ENCODE peak calls at places on chromosomes 2 and 18, in four cellular contexts. K is body of pancreas, R is Caco-2, D is OCI-LY7. C is an unnamed sample.

GRCh38 chr2:100256416-100256815 is 65.9 kb downstream of the LONRF2 start:
- DNase-seq in D (no peak), K (no peak), R (no peak), C (no peak)

GRCh38 chr2:191710411-191710900 is 32.5 kb downstream of the NABP1 start:
- DNase-seq in K (no peak), R (no peak), D (no peak), C (no peak)

GRCh38 chr18:44098551-44099098 is 582.1 kb upstream of the SETBP1 start:
- DNase-seq in R (peak; percentile 1), K (no peak), D (no peak), C (no peak)

GRCh38 chr2:73290049-73290839 is 3.1 kb downstream of the EGR4 start:
- DNase-seq in D (peak; percentile 75), K (peak; percentile 44), R (peak; percentile 74), C (no peak)

GRCh38 chr18:13493071-13493470 is 233.3 kb downstream of the FAM210A start:
- DNase-seq in K (no peak), R (no peak), D (no peak), C (no peak)

GRCh38 chr2:180456811-180457210 is 449.7 kb upstream of the CWC22 start:
- DNase-seq in K (no peak), D (no peak), R (no peak), C (no peak)

GRCh38 chr2:174003635-174004310 is 38.6 kb upstream of the SP3 start:
- DNase-seq in K (peak; percentile 69), D (no peak), R (peak; percentile 92), C (no peak)

GRCh38 chr2:128645631-128646030 is 327.0 kb upstream of the HS6ST1 start:
- DNase-seq in K (no peak), R (no peak), D (no peak), C (peak; percentile 48)

GRCh38 chr2:241035142-241035817 is 36.9 kb downstream of the SNED1 start:
- DNase-seq in K (no peak), D (no peak), R (no peak), C (no peak)

GRCh38 chr2:112493048-112493447 is 11.1 kb downstream of the TTL start:
- DNase-seq in K (no peak), R (no peak), D (no peak), C (no peak)

GRCh38 chr18:56389190-56389589 is 249.2 kb downstream of the TXNL1 start:
- DNase-seq in K (no peak), R (no peak), D (no peak), C (no peak)

GRCh38 chr2:39379643-39380524 is 57.2 kb downstream of the MAP4K3 start:
- DNase-seq in K (no peak), R (peak; percentile 43), D (peak; percentile 65), C (no peak)

GRCh38 chr18:63119647-63120046 is 199.9 kb downstream of the BCL2 start:
- DNase-seq in K (no peak), R (peak; percentile 40), D (no peak), C (no peak)

GRCh38 chr2:157769866-157770265 is 106.3 kb downstream of the ACVR1 start:
- DNase-seq in D (no peak), R (no peak), K (no peak), C (no peak)

DNA sequence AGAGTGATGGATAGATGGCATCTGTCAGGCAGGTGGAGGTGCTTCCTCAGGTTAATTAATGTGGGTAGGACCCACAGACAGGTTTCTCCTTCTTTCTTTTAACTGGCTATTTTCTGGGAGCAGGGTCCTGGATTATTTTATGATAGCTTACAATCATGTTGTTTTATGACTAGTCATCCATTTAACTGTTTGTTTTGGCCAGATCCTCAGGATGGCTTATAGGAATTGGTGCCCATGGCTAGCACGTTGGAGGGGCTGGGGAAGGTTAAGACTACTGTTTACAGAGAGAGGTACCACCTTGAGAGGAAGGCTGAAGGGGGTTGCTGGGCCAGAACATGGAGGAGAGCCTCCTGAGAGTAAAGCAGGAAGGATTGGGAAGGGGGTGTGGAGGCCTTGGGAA is 78.0 kb upstream of the MGAT5 start:
- DNase-seq in K (no peak), D (no peak), R (no peak), C (no peak)
- H3K4me1 ChIP-seq in K (peaks cover 54% of the 10 kb centered on the region), D (peaks cover 13% of the 10 kb centered on the region), R (no peaks in the 10 kb centered on the region), C (no peaks in the 10 kb centered on the region)

GRCh38 chr2:102027703-102028059 is 35.9 kb downstream of the IL1R2 start:
- DNase-seq in R (no peak), D (no peak), K (no peak), C (no peak)
- H3K4me1 ChIP-seq in R (peaks cover 5% of the 10 kb centered on the region), D (no peaks in the 10 kb centered on the region), K (peaks cover 31% of the 10 kb centered on the region), C (no peaks in the 10 kb centered on the region)

GRCh38 chr2:10400568-10400977 is 47.6 kb downstream of the ODC1 start:
- DNase-seq in D (no peak), R (no peak), K (no peak), C (peak; percentile 36)
- H3K4me1 ChIP-seq in D (peaks cover 7% of the 10 kb centered on the region), R (peaks cover 16% of the 10 kb centered on the region), K (peaks cover 14% of the 10 kb centered on the region), C (peaks cover 16% of the 10 kb centered on the region)

DNA sequence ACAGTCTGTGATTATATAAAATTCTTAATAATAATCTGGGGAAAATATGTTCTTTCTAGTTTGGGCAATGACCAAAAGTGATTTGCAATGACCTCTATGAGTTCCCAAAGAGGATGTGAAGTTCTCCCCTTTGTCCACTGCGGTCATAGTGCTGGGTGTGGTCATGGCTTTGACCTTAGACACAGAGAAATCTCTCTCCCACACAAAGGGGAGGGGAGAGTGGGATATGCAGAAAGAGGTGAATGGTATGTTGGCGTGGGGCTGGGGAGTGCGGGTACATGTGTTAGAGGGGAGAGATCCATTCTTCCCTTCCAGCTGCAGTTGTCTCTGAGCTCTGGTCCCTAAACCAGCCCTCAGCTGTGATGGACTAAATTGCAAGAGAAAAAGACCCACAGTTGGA is 175.4 kb downstream of the EN1 start:
- DNase-seq in R (no peak), K (no peak), D (no peak), C (no peak)
- H3K4me1 ChIP-seq in R (peaks cover 4% of the 10 kb centered on the region), K (no peaks in the 10 kb centered on the region), D (no peaks in the 10 kb centered on the region), C (peaks cover 3% of the 10 kb centered on the region)

GRCh38 chr2:233063976-233064411 is 3.9 kb downstream of the INPP5D start:
- DNase-seq in K (no peak), R (no peak), D (no peak), C (no peak)
- H3K4me1 ChIP-seq in K (no peaks in the 10 kb centered on the region), R (no peaks in the 10 kb centered on the region), D (peaks cover 48% of the 10 kb centered on the region), C (no peaks in the 10 kb centered on the region)